ENCODE peak calls at places on chromosomes 11 and 22, in eight cellular contexts. C is lower lobe of right lung, G is AG10803, U is GM06990, M is retinal pigment epithelial cell, E is thoracic aorta, A is ovary, W is pancreas. K is an unnamed sample.

GRCh38 chr11:1239596-1240205 is 16.8 kb downstream of the MUC5B start:
- DNase-seq in W (no peak), G (no peak), E (no peak), A (no peak), C (no peak), U (no peak), M (no peak), K (no peak)

GRCh38 chr11:60912223-60912850 is 1.6 kb upstream of the TMEM109 start:
- DNase-seq in U (no peak), A (no peak), W (no peak), E (no peak), M (no peak), G (no peak), C (no peak), K (no peak)

GRCh38 chr11:297666-298405 is 1.5 kb downstream of the IFITM5 start:
- DNase-seq in A (peak), W (peak), C (peak), U (peak), G (peak), M (no peak), E (no peak), K (peak)

GRCh38 chr11:90805172-90805571 is 582.3 kb upstream of the CHORDC1 start:
- DNase-seq in W (no peak), G (no peak), M (peak), A (no peak), U (no peak), C (no peak), E (no peak), K (no peak)

GRCh38 chr22:21693333-21693998 is 27.7 kb downstream of the PPIL2 start:
- DNase-seq in E (no peak), U (no peak), C (peak), W (no peak), A (no peak), G (no peak), M (no peak), K (no peak)

GRCh38 chr11:44268073-44268806 is 41.7 kb downstream of the ALX4 start:
- DNase-seq in G (no peak), W (no peak), U (no peak), C (no peak), E (no peak), A (no peak), M (no peak), K (no peak)

GRCh38 chr22:41524809-41525449 is 19.3 kb downstream of the POLR3H start:
- DNase-seq in M (no peak), W (no peak), G (no peak), E (no peak), U (no peak), C (no peak), A (peak), K (peak)

GRCh38 chr11:65780770-65781151 is at the start of gene AP5B1:
- DNase-seq in E (no peak), C (peak), U (peak), M (no peak), A (peak), W (peak), G (peak), K (peak)

GRCh38 chr11:134022748-134023147 is 46.1 kb upstream of the JAM3 start:
- DNase-seq in A (no peak), G (no peak), W (no peak), U (no peak), M (no peak), E (no peak), C (no peak), K (no peak)

GRCh38 chr11:130159139-130159538 is 443 bp upstream of the ST14 start:
- DNase-seq in G (no peak), U (no peak), E (no peak), W (peak), M (no peak), C (no peak), A (no peak), K (no peak)

GRCh38 chr22:19969141-19969928 is 27.7 kb upstream of the TXNRD2 start:
- DNase-seq in E (no peak), G (no peak), U (no peak), M (no peak), W (peak), C (no peak), A (no peak), K (no peak)
- H3K4me3 ChIP-seq in E (no peak), G (no peak), U (no peak), M (no peak), W (no peak), C (no peak), A (no peak), K (no peak)

GRCh38 chr11:119341222-119342022 is 739 bp upstream of the C1QTNF5 start:
- DNase-seq in W (no peak), C (peak), G (no peak), M (no peak), U (no peak), E (no peak), A (no peak), K (no peak)
- H3K4me3 ChIP-seq in W (no peak), C (peak), G (peak), M (peak), U (no peak), E (peak), A (no peak), K (peak)

GRCh38 chr22:47472636-47473035 is 710.2 kb downstream of the TBC1D22A start:
- DNase-seq in U (no peak), W (no peak), M (no peak), G (no peak), A (no peak), C (no peak), E (no peak), K (no peak)
- H3K4me3 ChIP-seq in U (no peak), W (no peak), M (no peak), G (no peak), A (no peak), C (no peak), E (no peak), K (no peak)

GRCh38 chr11:126776125-126776524 is 224.4 kb downstream of the KIRREL3 start:
- DNase-seq in C (no peak), A (no peak), E (no peak), M (no peak), U (no peak), G (no peak), W (no peak), K (no peak)
- H3K4me3 ChIP-seq in C (no peak), A (no peak), E (no peak), M (no peak), U (no peak), G (no peak), W (no peak), K (no peak)

K was measured in fibroblast of villous mesenchyme.